ENCODE peak calls at places on chromosome 21, in six cellular contexts. X, U, F, L, A and K are unnamed samples.

GRCh38 chr21:17454315-17455027 is 58.4 kb upstream of the CXADR start:
- DNase-seq in X (peak), U (peak), F (no peak), L (peak), A (peak), K (peak)

GRCh38 chr21:41899431-41900202 is 20.5 kb upstream of the PRDM15 start:
- DNase-seq in X (no peak), U (no peak), F (no peak), L (no peak), A (no peak), K (no peak)

GRCh38 chr21:33901421-33902288 is 13.9 kb downstream of the ATP5PO start:
- DNase-seq in X (peak), U (peak), F (no peak), L (peak), A (peak), K (peak)

GRCh38 chr21:22575165-22575584 is 1577.0 kb downstream of the NCAM2 start:
- DNase-seq in X (no peak), U (peak), F (no peak), L (peak), A (no peak), K (peak)

GRCh38 chr21:32372755-32373154 is 20.1 kb downstream of the URB1 start:
- DNase-seq in X (no peak), U (no peak), F (no peak), L (no peak), A (no peak), K (peak)

GRCh38 chr21:42144679-42145568 is 73.8 kb downstream of the UMODL1 start:
- DNase-seq in X (no peak), U (no peak), F (no peak), L (no peak), A (no peak), K (no peak)

GRCh38 chr21:32779983-32780382 is 8.4 kb upstream of the PAXBP1 start:
- DNase-seq in X (no peak), U (peak), F (peak), L (no peak), A (no peak), K (no peak)

GRCh38 chr21:43938751-43939442 is 73.2 kb upstream of the TRAPPC10 start:
- DNase-seq in X (peak), U (peak), F (peak), L (peak), A (peak), K (peak)

GRCh38 chr21:24727803-24728425 is 879.4 kb downstream of the MRPL39 start:
- DNase-seq in X (no peak), U (no peak), F (no peak), L (no peak), A (no peak), K (no peak)

GRCh38 chr21:30443226-30443625 is 3.2 kb downstream of the KRTAP15-1 start:
- DNase-seq in X (no peak), U (no peak), F (no peak), L (no peak), A (no peak), K (no peak)

GRCh38 chr21:34131586-34131985 is 58.2 kb downstream of the MRPS6 start:
- DNase-seq in X (no peak), U (no peak), F (no peak), L (no peak), A (no peak), K (no peak)

GRCh38 chr21:23463365-23463764 is 2143.9 kb downstream of the MRPL39 start:
- DNase-seq in X (no peak), U (no peak), F (no peak), L (no peak), A (no peak), K (no peak)

GRCh38 chr21:31731112-31731801 is 661 bp downstream of the SCAF4 start:
- DNase-seq in X (no peak), U (peak), F (no peak), L (peak), A (peak), K (no peak)

GRCh38 chr21:39518055-39518844 is 66.5 kb downstream of the SH3BGR start:
- DNase-seq in X (peak), U (peak), F (peak), L (peak), A (peak), K (peak)

GRCh38 chr21:36316872-36317484 is 3.0 kb upstream of the MORC3 start:
- DNase-seq in X (no peak), U (no peak), F (no peak), L (no peak), A (no peak), K (no peak)

GRCh38 chr21:15001773-15002647 is 62.8 kb downstream of the NRIP1 start:
- DNase-seq in X (no peak), U (no peak), F (peak), L (no peak), A (no peak), K (no peak)

GRCh38 chr21:39911792-39912191 is 44.6 kb downstream of the PCP4 start:
- DNase-seq in X (no peak), U (no peak), F (no peak), L (no peak), A (no peak), K (no peak)

GRCh38 chr21:45102391-45102932 is 28.1 kb downstream of the ADARB1 start:
- DNase-seq in X (peak), U (no peak), F (no peak), L (no peak), A (no peak), K (peak)

GRCh38 chr21:45105906-45106485 is 31.6 kb downstream of the ADARB1 start:
- DNase-seq in X (no peak), U (no peak), F (no peak), L (no peak), A (no peak), K (no peak)

GRCh38 chr21:45103966-45104520 is 29.7 kb downstream of the ADARB1 start:
- DNase-seq in X (no peak), U (peak), F (no peak), L (no peak), A (no peak), K (no peak)

GRCh38 chr21:45108034-45108790 is 33.8 kb downstream of the ADARB1 start:
- DNase-seq in X (no peak), U (no peak), F (no peak), L (no peak), A (no peak), K (no peak)

DNA sequence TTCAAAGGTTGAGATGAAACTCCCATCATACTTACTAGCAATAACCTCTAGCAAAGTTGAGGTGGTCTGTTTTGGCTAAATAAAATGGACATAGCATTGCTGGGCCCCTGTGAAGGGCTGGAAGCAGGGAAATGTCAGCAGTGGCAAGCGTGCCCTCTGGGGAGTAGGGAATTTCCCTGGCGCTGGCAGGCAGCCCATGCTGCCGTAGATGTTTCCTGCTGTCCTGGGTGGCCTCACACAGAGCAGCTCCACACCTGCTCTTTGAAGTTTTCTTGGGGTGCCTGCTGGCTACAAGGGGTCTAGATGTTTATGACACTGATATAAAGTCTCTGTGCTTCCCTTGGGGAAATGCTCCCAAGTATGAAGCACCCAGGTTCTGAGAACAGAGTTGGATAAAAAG is 30.2 kb downstream of the ADARB1 start:
- DNase-seq in X (no peak), U (no peak), F (no peak), L (no peak), A (no peak), K (peak)
- TF ChIP-seq MYC in X (no peak), U (no peak), F (no peak), L (no peak), A (no peak), K (no peak)

GRCh38 chr21:26041441-26042180 is 129.0 kb downstream of the APP start:
- DNase-seq in X (no peak), U (no peak), F (no peak), L (no peak), A (no peak), K (no peak)
- TF ChIP-seq MAX in X (no peak), U (no peak), F (no peak), L (no peak), A (no peak), K (no peak)

GRCh38 chr21:27047331-27048314 is 80.7 kb upstream of the ADAMTS5 start:
- DNase-seq in X (no peak), U (no peak), F (no peak), L (no peak), A (no peak), K (no peak)
- TF ChIP-seq MYC in X (no peak), U (no peak), F (no peak), L (no peak), A (no peak), K (no peak)

DNA sequence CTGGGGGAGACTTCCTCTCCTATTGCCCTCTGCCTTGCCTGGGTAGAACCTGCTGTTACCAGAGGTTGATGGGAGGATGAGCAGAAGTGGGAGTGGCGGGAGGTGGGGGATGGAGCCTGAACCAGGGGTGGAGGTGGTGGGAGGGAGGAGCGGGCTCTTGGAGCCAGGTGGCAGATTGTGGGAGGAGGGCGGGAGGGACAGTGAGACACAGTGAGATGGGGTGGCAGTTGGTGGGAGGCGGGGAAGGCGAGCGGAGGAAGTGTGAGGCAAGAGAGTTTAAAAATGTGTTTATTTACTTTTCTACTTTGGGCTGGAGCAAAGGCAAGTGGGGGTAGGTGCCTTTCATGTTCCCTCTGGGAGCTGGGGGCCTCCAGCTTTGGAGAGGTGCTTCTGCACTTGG is 87.2 kb downstream of the KCNJ6 start:
- DNase-seq in X (no peak), U (peak), F (no peak), L (no peak), A (no peak), K (no peak)
- TF ChIP-seq MAX in X (no peak), U (no peak), F (no peak), L (no peak), A (no peak), K (no peak)